ENCODE peak calls at places on chromosomes 5 and 9, in eight cellular contexts. Y is KBM-7; I is GM12865; J is NCI-H1417 treated with DMSO at 0.1 percent for 48 hours; A is non-pigmented ciliary epithelial cell; T is stromal cell of bone marrow; P is CD8-positive, alpha-beta T cell; H is aorta. W is an unnamed sample.

GRCh38 chr9:83219154-83219923 is 156.4 kb upstream of the RASEF start:
- DNase-seq in Y (peak), I (peak), J (peak), A (peak), T (peak), P (no peak), H (peak), W (peak)

GRCh38 chr5:43000198-43000840 is 39.8 kb downstream of the ANXA2R start:
- DNase-seq in Y (no peak), I (no peak), J (no peak), A (no peak), T (no peak), P (no peak), H (no peak), W (no peak)

GRCh38 chr5:172109749-172110148 is 78.3 kb downstream of the STK10 start:
- DNase-seq in Y (no peak), I (no peak), J (no peak), A (no peak), T (no peak), P (no peak), H (peak), W (no peak)

GRCh38 chr5:151383011-151383410 is 35.7 kb upstream of the SLC36A2 start:
- DNase-seq in Y (no peak), I (no peak), J (no peak), A (no peak), T (no peak), P (no peak), H (no peak), W (no peak)

GRCh38 chr5:96146675-96147074 is 185.0 kb upstream of the ELL2 start:
- DNase-seq in Y (peak), I (peak), J (no peak), A (no peak), T (peak), P (no peak), H (no peak), W (peak)

GRCh38 chr5:54360925-54361662 is 50.7 kb upstream of the ARL15 start:
- DNase-seq in Y (no peak), I (no peak), J (no peak), A (no peak), T (no peak), P (no peak), H (no peak), W (no peak)

GRCh38 chr5:31029925-31030324 is 163.6 kb upstream of the CDH6 start:
- DNase-seq in Y (peak), I (no peak), J (no peak), A (no peak), T (no peak), P (no peak), H (no peak), W (no peak)

GRCh38 chr5:114317751-114318150 is 44.1 kb upstream of the KCNN2 start:
- DNase-seq in Y (no peak), I (no peak), J (no peak), A (no peak), T (no peak), P (no peak), H (no peak), W (no peak)

GRCh38 chr5:90421136-90421535 is 11.6 kb upstream of the CETN3 start:
- DNase-seq in Y (no peak), I (peak), J (no peak), A (no peak), T (no peak), P (no peak), H (no peak), W (no peak)

GRCh38 chr5:166165600-166165999 is 2125.8 kb upstream of the WWC1 start:
- DNase-seq in Y (no peak), I (no peak), J (no peak), A (no peak), T (no peak), P (no peak), H (no peak), W (no peak)